ENCODE peak calls at places on chromosomes 3 and 15, in six cellular contexts. K, P, F, S, A and G are unnamed samples. For H3K4me1 and H3K9me3, the result is how much of the 10 kb centered on the place peaks cover.

GRCh38 chr15:99718421-99718820 is 14.8 kb downstream of the LYSMD4 start:
- DNase-seq in S (no peak), K (no peak), P (no peak), A (no peak), F (no peak), G (no peak)

GRCh38 chr15:82548700-82549099 is 8.4 kb upstream of the RPS17 start:
- DNase-seq in F (no peak), P (no peak), K (no peak), S (no peak), A (no peak), G (no peak)

GRCh38 chr15:63994073-63994600 is 52.1 kb downstream of the DAPK2 start:
- DNase-seq in A (no peak), K (no peak), S (no peak), F (no peak), P (no peak), G (no peak)

GRCh38 chr3:8776406-8776805 is 7.0 kb upstream of the OXTR start:
- DNase-seq in S (no peak), F (peak), A (peak), K (peak), P (no peak), G (no peak)

GRCh38 chr3:117348881-117349280 is 639.3 kb downstream of the TUSC7 start:
- DNase-seq in A (no peak), S (no peak), P (no peak), K (no peak), F (no peak), G (no peak)

GRCh38 chr15:85837881-85838280 is 43.2 kb upstream of the KLHL25 start:
- DNase-seq in A (no peak), F (no peak), P (no peak), K (no peak), S (no peak), G (no peak)

GRCh38 chr3:184678317-184679055 is 33.4 kb downstream of the MAGEF1 start:
- DNase-seq in A (no peak), P (no peak), F (no peak), S (no peak), K (no peak), G (no peak)

GRCh38 chr15:50265620-50266019 is at the start of gene HDC:
- DNase-seq in S (no peak), F (no peak), P (no peak), K (no peak), A (no peak), G (no peak)

GRCh38 chr3:168034152-168034928 is 61.4 kb downstream of the GOLIM4 start:
- DNase-seq in F (peak), A (peak), S (no peak), P (peak), K (no peak), G (no peak)

GRCh38 chr3:179421500-179421899 is 29.8 kb downstream of the GNB4 start:
- DNase-seq in F (peak), P (peak), A (no peak), S (no peak), K (no peak), G (no peak)

GRCh38 chr3:144259267-144259666 is 287.6 kb downstream of the DIPK2A start:
- DNase-seq in K (no peak), A (peak), F (peak), S (no peak), P (no peak), G (no peak)

GRCh38 chr3:5187152-5187919 is at the start of gene EDEM1:
- DNase-seq in A (peak), S (peak), K (peak), F (peak), P (peak), G (peak)

GRCh38 chr3:18424862-18425640 is at the start of gene SATB1:
- DNase-seq in K (no peak), S (peak), P (peak), A (peak), F (peak), G (peak)

GRCh38 chr3:176362191-176362731 is 835.0 kb downstream of the TBL1XR1 start:
- DNase-seq in K (no peak), P (no peak), A (no peak), S (no peak), F (no peak), G (no peak)

GRCh38 chr15:29045717-29046116 is 159.9 kb downstream of the APBA2 start:
- DNase-seq in P (no peak), A (peak), F (peak), K (no peak), S (no peak), G (no peak)

GRCh38 chr3:15331606-15332404 is 581 bp downstream of the SH3BP5 start:
- DNase-seq in P (peak), A (peak), F (peak), S (peak), K (no peak), G (peak)

GRCh38 chr15:60626669-60627068 is 147.7 kb upstream of the ICE2 start:
- DNase-seq in F (no peak), P (no peak), S (no peak), K (no peak), A (no peak), G (no peak)

GRCh38 chr3:41158947-41159346 is 40.4 kb upstream of the CTNNB1 start:
- DNase-seq in A (peak), S (no peak), K (no peak), P (no peak), F (peak), G (no peak)

DNA sequence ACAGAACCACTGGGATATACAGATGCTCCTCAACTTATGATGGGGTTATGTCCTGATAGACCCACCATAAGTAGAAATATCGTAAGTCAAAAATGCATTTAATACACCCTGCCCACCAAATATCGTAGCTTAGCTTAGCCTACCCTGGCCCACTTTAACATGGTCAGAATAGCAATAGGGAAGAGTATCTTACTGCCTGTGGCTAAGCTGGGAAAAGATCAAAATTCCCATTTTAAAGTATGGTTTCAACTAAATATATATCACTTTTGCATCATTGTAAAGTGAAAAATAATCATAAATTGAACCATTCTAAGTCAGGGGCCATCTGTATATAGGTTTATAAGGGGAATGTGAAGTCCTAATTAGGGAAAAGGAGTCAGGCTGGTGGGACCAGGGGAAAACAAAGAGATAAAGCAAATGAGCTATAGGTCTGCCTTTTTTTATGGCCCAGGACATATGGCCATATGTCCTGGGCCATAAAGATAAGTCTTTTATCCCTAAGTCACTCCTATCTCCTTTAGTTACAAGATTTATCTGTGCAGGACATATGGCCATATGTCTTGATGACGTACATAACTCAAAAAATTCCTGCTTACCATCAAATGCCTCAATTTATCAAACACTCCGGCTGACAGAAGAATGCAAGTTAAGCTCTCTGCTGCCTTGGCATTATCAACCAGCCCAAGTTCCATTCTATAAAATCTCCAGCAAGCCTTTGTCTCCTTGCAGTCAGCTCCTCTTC is 11.2 kb downstream of the RTP3 start:
- DNase-seq in S (no peak), A (no peak), P (no peak), F (no peak), K (no peak), G (no peak)
- H3K4me1 ChIP-seq in S (under half), A (under half), P (under half), F (under half), K (under half), G (under half)

GRCh38 chr3:119428538-119428937 is 34.9 kb downstream of the TMEM39A start:
- DNase-seq in A (no peak), F (no peak), P (no peak), S (no peak), K (peak), G (no peak)
- H3K9me3 ChIP-seq in A (under half), F (half or more), P (under half), S (under half), K (under half), G (half or more)

GRCh38 chr3:44003801-44004200 is 237.9 kb upstream of the TOPAZ1 start:
- DNase-seq in F (no peak), K (no peak), A (no peak), P (no peak), S (no peak), G (no peak)
- H3K4me1 ChIP-seq in F (under half), K (under half), A (under half), P (under half), S (under half), G (under half)

GRCh38 chr3:185831195-185831594 is 6.4 kb upstream of the IGF2BP2 start:
- DNase-seq in P (no peak), K (no peak), S (no peak), A (no peak), F (no peak), G (no peak)
- H3K9me3 ChIP-seq in P (under half), K (under half), S (under half), A (under half), F (under half), G (under half)